ENCODE peak calls at places on chromosome 16, in six cellular contexts. One of them, this sample, is unnamed.

GRCh38 chr16:3046506-3047386 is at the start of gene MMP25:
- DNase-seq in mucosa of descending colon: no peak
- DNase-seq in BE2C: no peak
- DNase-seq in fibroblast of pulmonary artery: no peak
- DNase-seq in DND-41: no peak
- DNase-seq in hepatocyte: no peak
- DNase-seq in this sample: no peak

GRCh38 chr16:50460538-50461399 is 87.4 kb upstream of the NKD1 start:
- DNase-seq in mucosa of descending colon: no peak
- DNase-seq in BE2C: no peak
- DNase-seq in fibroblast of pulmonary artery: no peak
- DNase-seq in DND-41: no peak
- DNase-seq in hepatocyte: no peak
- DNase-seq in this sample: no peak

GRCh38 chr16:27463741-27464662 is 62.0 kb downstream of the IL21R start:
- DNase-seq in mucosa of descending colon: peak; percentile 52
- DNase-seq in BE2C: no peak
- DNase-seq in fibroblast of pulmonary artery: no peak
- DNase-seq in DND-41: no peak
- DNase-seq in hepatocyte: no peak
- DNase-seq in this sample: no peak

GRCh38 chr16:5768445-5768844 is 670.9 kb upstream of the EEF2KMT start:
- DNase-seq in mucosa of descending colon: no peak
- DNase-seq in BE2C: no peak
- DNase-seq in fibroblast of pulmonary artery: no peak
- DNase-seq in DND-41: no peak
- DNase-seq in hepatocyte: no peak
- DNase-seq in this sample: no peak

GRCh38 chr16:65896448-65897153 is 469.9 kb upstream of the CDH5 start:
- DNase-seq in mucosa of descending colon: no peak
- DNase-seq in BE2C: no peak
- DNase-seq in fibroblast of pulmonary artery: no peak
- DNase-seq in DND-41: no peak
- DNase-seq in hepatocyte: no peak
- DNase-seq in this sample: no peak

GRCh38 chr16:84396537-84397008 is 28.2 kb downstream of the ATP2C2 start:
- DNase-seq in mucosa of descending colon: no peak
- DNase-seq in BE2C: no peak
- DNase-seq in fibroblast of pulmonary artery: no peak
- DNase-seq in DND-41: no peak
- DNase-seq in hepatocyte: peak; percentile 73
- DNase-seq in this sample: no peak

GRCh38 chr16:11994187-11995119 is 17.9 kb downstream of the SNX29 start:
- DNase-seq in mucosa of descending colon: no peak
- DNase-seq in BE2C: no peak
- DNase-seq in fibroblast of pulmonary artery: no peak
- DNase-seq in DND-41: no peak
- DNase-seq in hepatocyte: no peak
- DNase-seq in this sample: no peak

GRCh38 chr16:83058376-83058775 is 431.6 kb downstream of the CDH13 start:
- DNase-seq in mucosa of descending colon: no peak
- DNase-seq in BE2C: no peak
- DNase-seq in fibroblast of pulmonary artery: no peak
- DNase-seq in DND-41: no peak
- DNase-seq in hepatocyte: no peak
- DNase-seq in this sample: no peak

GRCh38 chr16:64870859-64871258 is 251.0 kb downstream of the CDH11 start:
- DNase-seq in mucosa of descending colon: no peak
- DNase-seq in BE2C: no peak
- DNase-seq in fibroblast of pulmonary artery: no peak
- DNase-seq in DND-41: no peak
- DNase-seq in hepatocyte: no peak
- DNase-seq in this sample: no peak

GRCh38 chr16:48366165-48367093 is 18.8 kb downstream of the SIAH1 start:
- DNase-seq in mucosa of descending colon: no peak
- DNase-seq in BE2C: peak; percentile 49
- DNase-seq in fibroblast of pulmonary artery: peak; percentile 93
- DNase-seq in DND-41: peak; percentile 47
- DNase-seq in hepatocyte: peak; percentile 73
- DNase-seq in this sample: peak; percentile 94

GRCh38 chr16:77812856-77813523 is 24.6 kb downstream of the VAT1L start:
- DNase-seq in mucosa of descending colon: no peak
- DNase-seq in BE2C: no peak
- DNase-seq in fibroblast of pulmonary artery: no peak
- DNase-seq in DND-41: no peak
- DNase-seq in hepatocyte: no peak
- DNase-seq in this sample: no peak

GRCh38 chr16:17011712-17012111 is 459.0 kb downstream of the XYLT1 start:
- DNase-seq in mucosa of descending colon: no peak
- DNase-seq in BE2C: no peak
- DNase-seq in fibroblast of pulmonary artery: no peak
- DNase-seq in DND-41: no peak
- DNase-seq in hepatocyte: no peak
- DNase-seq in this sample: no peak

GRCh38 chr16:68117884-68118283 is 32.7 kb downstream of the NFATC3 start:
- DNase-seq in mucosa of descending colon: no peak
- DNase-seq in BE2C: no peak
- DNase-seq in fibroblast of pulmonary artery: no peak
- DNase-seq in DND-41: no peak
- DNase-seq in hepatocyte: no peak
- DNase-seq in this sample: no peak

GRCh38 chr16:588639-588888 is 1.3 kb upstream of the RAB40C start:
- DNase-seq in mucosa of descending colon: peak; percentile 80
- DNase-seq in BE2C: peak; percentile 62
- DNase-seq in fibroblast of pulmonary artery: peak; percentile 69
- DNase-seq in DND-41: peak; percentile 62
- DNase-seq in hepatocyte: peak; percentile 82
- DNase-seq in this sample: peak; percentile 62

GRCh38 chr16:9042943-9043680 is 48.3 kb upstream of the HAPSTR1 start:
- DNase-seq in mucosa of descending colon: no peak
- DNase-seq in BE2C: no peak
- DNase-seq in fibroblast of pulmonary artery: peak; percentile 49
- DNase-seq in DND-41: no peak
- DNase-seq in hepatocyte: no peak
- DNase-seq in this sample: peak; percentile 82

GRCh38 chr16:1123525-1124230 is 27.6 kb upstream of the C1QTNF8 start:
- DNase-seq in mucosa of descending colon: no peak
- DNase-seq in BE2C: no peak
- DNase-seq in fibroblast of pulmonary artery: no peak
- DNase-seq in DND-41: no peak
- DNase-seq in hepatocyte: no peak
- DNase-seq in this sample: no peak

GRCh38 chr16:31181102-31181830 is 1.3 kb downstream of the FUS start:
- DNase-seq in mucosa of descending colon: peak; percentile 69
- DNase-seq in BE2C: peak; percentile 30
- DNase-seq in fibroblast of pulmonary artery: peak; percentile 46
- DNase-seq in DND-41: peak; percentile 45
- DNase-seq in hepatocyte: peak; percentile 38
- DNase-seq in this sample: no peak

GRCh38 chr16:55037051-55037450 is 106.4 kb downstream of the IRX5 start:
- DNase-seq in mucosa of descending colon: no peak
- DNase-seq in BE2C: no peak
- DNase-seq in fibroblast of pulmonary artery: no peak
- DNase-seq in DND-41: no peak
- DNase-seq in hepatocyte: no peak
- DNase-seq in this sample: no peak

GRCh38 chr16:26963109-26963508 is 103.6 kb upstream of the C16orf82 start:
- DNase-seq in mucosa of descending colon: no peak
- DNase-seq in BE2C: no peak
- DNase-seq in fibroblast of pulmonary artery: peak; percentile 14
- DNase-seq in DND-41: peak; percentile 30
- DNase-seq in hepatocyte: peak; percentile 12
- DNase-seq in this sample: peak; percentile 16

GRCh38 chr16:65024649-65025243 is 97.1 kb downstream of the CDH11 start:
- DNase-seq in mucosa of descending colon: no peak
- DNase-seq in BE2C: no peak
- DNase-seq in fibroblast of pulmonary artery: peak; percentile 69
- DNase-seq in DND-41: no peak
- DNase-seq in hepatocyte: peak; percentile 58
- DNase-seq in this sample: peak; percentile 22

GRCh38 chr16:49048557-49048956 is 233.1 kb downstream of the CBLN1 start:
- DNase-seq in mucosa of descending colon: no peak
- DNase-seq in BE2C: no peak
- DNase-seq in fibroblast of pulmonary artery: peak; percentile 69
- DNase-seq in DND-41: no peak
- DNase-seq in hepatocyte: no peak
- DNase-seq in this sample: no peak

GRCh38 chr16:74771656-74772315 is 2.8 kb downstream of the FA2H start:
- DNase-seq in mucosa of descending colon: no peak
- DNase-seq in BE2C: no peak
- DNase-seq in fibroblast of pulmonary artery: no peak
- DNase-seq in DND-41: no peak
- DNase-seq in hepatocyte: no peak
- DNase-seq in this sample: no peak

DNA sequence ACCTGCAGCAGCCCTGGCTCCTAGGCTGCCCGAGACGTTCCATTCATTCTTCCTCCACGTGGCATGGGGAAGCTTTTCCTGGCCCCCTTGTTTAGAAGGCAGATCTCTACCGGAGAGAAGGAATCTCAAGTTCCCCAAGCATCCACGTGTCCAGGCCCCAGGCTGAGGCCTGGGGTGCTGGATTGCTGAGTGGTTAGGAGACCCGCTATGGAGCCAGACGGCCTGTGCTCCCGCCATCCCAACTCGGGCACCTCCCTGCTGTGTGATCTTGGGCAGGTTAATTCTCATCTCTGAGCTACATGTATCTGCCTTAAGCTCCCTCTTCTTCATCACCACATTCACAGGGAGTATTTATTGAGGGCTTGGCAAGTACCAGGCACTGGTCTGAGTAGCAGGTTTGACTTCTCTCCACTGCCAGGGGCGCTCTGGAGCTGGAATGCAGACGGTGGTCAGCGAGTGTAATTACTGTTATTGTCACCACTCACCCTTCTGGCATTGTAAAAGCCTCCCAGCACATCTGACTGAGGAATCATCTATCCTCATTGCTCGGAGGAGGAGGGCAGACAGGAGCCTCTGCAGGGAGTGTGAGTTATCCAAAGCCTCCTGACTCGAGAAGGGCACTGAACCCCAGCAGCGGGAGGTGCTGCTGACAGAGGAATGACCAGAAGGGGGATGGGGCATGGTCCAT is 1.1 kb upstream of the ADGRG1 start:
- DNase-seq in mucosa of descending colon: no peak
- DNase-seq in BE2C: no peak
- DNase-seq in fibroblast of pulmonary artery: peak; percentile 75
- DNase-seq in DND-41: no peak
- DNase-seq in hepatocyte: no peak
- DNase-seq in this sample: peak; percentile 80
- H3K4me3 ChIP-seq in mucosa of descending colon: no peak overlapping the region
- H3K4me3 ChIP-seq in BE2C: no peak overlapping the region
- H3K4me3 ChIP-seq in fibroblast of pulmonary artery: no peak overlapping the region
- H3K4me3 ChIP-seq in DND-41: no peak overlapping the region
- H3K4me3 ChIP-seq in hepatocyte: no peak overlapping the region
- H3K4me3 ChIP-seq in this sample: no peak overlapping the region

DNA sequence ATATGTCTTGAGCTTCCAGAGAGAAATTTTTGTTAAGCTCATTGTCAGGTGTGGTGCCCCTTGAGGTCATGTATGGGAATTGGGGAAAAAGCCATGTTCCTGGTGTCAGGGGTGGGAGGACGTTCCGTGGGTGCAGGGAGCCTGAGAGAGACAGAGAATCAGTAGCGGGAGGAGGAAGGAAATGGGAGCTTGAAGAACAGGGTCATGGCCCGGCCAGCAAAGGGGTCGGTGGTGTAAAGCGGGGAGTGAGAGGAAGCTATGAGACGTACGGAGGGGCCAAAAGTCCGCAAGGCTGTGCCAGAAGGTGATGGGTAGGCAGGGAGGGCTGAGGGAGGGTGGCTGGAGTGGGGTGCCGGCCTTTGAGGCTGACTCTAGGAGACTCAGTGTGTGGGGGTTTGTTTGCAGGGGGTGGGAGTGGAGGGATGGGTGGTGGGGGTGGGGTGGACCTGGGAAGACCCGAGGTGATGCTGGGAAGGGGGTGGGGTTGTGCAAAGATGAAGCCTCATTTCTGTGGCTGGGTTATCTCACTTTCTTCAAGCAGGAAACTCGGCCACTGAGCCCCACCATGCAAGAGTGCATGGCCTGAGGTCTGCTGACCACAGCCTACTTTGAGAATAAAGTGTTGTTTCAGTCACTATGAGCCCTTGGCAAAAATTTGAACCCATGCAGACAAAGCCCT is 63.6 kb downstream of the PLCG2 start:
- DNase-seq in mucosa of descending colon: no peak
- DNase-seq in BE2C: no peak
- DNase-seq in fibroblast of pulmonary artery: no peak
- DNase-seq in DND-41: no peak
- DNase-seq in hepatocyte: no peak
- DNase-seq in this sample: no peak
- TF ChIP-seq CTCF in mucosa of descending colon: no peak
- TF ChIP-seq CTCF in BE2C: no peak
- TF ChIP-seq CTCF in fibroblast of pulmonary artery: no peak
- TF ChIP-seq CTCF in DND-41: peak; percentile 3
- TF ChIP-seq CTCF in hepatocyte: no peak
- TF ChIP-seq CTCF in this sample: no peak

GRCh38 chr16:53209489-53209888 is 154.7 kb downstream of the CHD9 start:
- DNase-seq in mucosa of descending colon: no peak
- DNase-seq in BE2C: no peak
- DNase-seq in fibroblast of pulmonary artery: no peak
- DNase-seq in DND-41: no peak
- DNase-seq in hepatocyte: no peak
- DNase-seq in this sample: no peak
- H3K4me3 ChIP-seq in mucosa of descending colon: no peak overlapping the region
- H3K4me3 ChIP-seq in BE2C: peak overlapping the region; percentile 92
- H3K4me3 ChIP-seq in fibroblast of pulmonary artery: peak overlapping the region; percentile 62
- H3K4me3 ChIP-seq in DND-41: peak overlapping the region; percentile 70
- H3K4me3 ChIP-seq in hepatocyte: peak overlapping the region; percentile 33
- H3K4me3 ChIP-seq in this sample: peak overlapping the region; percentile 70

GRCh38 chr16:88066234-88066633 is 115.0 kb downstream of the BANP start:
- DNase-seq in mucosa of descending colon: peak; percentile 36
- DNase-seq in BE2C: no peak
- DNase-seq in fibroblast of pulmonary artery: no peak
- DNase-seq in DND-41: no peak
- DNase-seq in hepatocyte: no peak
- DNase-seq in this sample: no peak

GRCh38 chr16:88064011-88064888 is 113.0 kb downstream of the BANP start:
- DNase-seq in mucosa of descending colon: peak; percentile 34
- DNase-seq in BE2C: no peak
- DNase-seq in fibroblast of pulmonary artery: no peak
- DNase-seq in DND-41: no peak
- DNase-seq in hepatocyte: no peak
- DNase-seq in this sample: peak; percentile 6

GRCh38 chr16:88064889-88065746 is 113.9 kb downstream of the BANP start:
- DNase-seq in mucosa of descending colon: no peak
- DNase-seq in BE2C: no peak
- DNase-seq in fibroblast of pulmonary artery: no peak
- DNase-seq in DND-41: no peak
- DNase-seq in hepatocyte: no peak
- DNase-seq in this sample: no peak

GRCh38 chr16:88066680-88067529 is 115.7 kb downstream of the BANP start:
- DNase-seq in mucosa of descending colon: peak; percentile 46
- DNase-seq in BE2C: no peak
- DNase-seq in fibroblast of pulmonary artery: no peak
- DNase-seq in DND-41: no peak
- DNase-seq in hepatocyte: no peak
- DNase-seq in this sample: no peak

DNA sequence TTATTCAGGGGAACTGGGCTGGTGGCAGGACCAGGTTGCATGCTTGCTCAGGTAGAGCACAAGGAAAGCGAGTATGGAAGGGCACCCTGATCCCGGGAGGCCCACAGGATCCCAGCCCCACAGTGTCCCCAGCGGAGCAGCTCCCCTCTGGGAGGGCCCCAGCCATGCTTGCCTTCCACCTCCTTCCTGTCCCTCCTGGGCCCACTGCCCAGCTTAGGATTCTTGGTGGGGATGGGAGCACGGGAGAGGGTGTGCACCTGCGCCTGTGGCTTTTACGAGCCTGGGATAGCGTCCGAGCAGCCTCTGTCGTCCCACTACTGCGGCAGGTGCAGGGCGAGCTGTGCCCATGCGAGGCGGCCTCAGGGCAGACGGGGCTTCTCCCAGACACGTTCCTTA is 114.5 kb downstream of the BANP start:
- DNase-seq in mucosa of descending colon: peak; percentile 45
- DNase-seq in BE2C: no peak
- DNase-seq in fibroblast of pulmonary artery: no peak
- DNase-seq in DND-41: no peak
- DNase-seq in hepatocyte: no peak
- DNase-seq in this sample: no peak
- TF ChIP-seq CTCF in mucosa of descending colon: no peak
- TF ChIP-seq CTCF in BE2C: no peak
- TF ChIP-seq CTCF in fibroblast of pulmonary artery: no peak
- TF ChIP-seq CTCF in DND-41: no peak
- TF ChIP-seq CTCF in hepatocyte: no peak
- TF ChIP-seq CTCF in this sample: no peak

This sample was measured in AG10803.